ENCODE peak calls at places on chromosome X, in eight cellular contexts. K is neural progenitor cell, W is mucosa of descending colon, G is uterus, O is AG10803, L is AG09309, N is choroid plexus epithelial cell, B is PC-3. T is an unnamed sample.
A peak's percentile ranks its signal among the peaks of the same experiment; 100 is the strongest.

GRCh38 chrX:76920621-76921020 is 493.1 kb downstream of the MAGEE1 start:
- DNase-seq in N (no peak), K (no peak), G (no peak), O (no peak), L (no peak), B (no peak), W (no peak), T (no peak)

GRCh38 chrX:27815209-27815608 is 7.4 kb downstream of the MAGEB10 start:
- DNase-seq in B (peak; percentile 77), N (peak; percentile 21), K (no peak), W (no peak), G (no peak), L (no peak), O (no peak), T (peak; percentile 62)

GRCh38 chrX:46247456-46247855 is 297.8 kb downstream of the ZNF674 start:
- DNase-seq in L (no peak), O (no peak), K (no peak), W (no peak), B (no peak), N (no peak), G (no peak), T (no peak)

GRCh38 chrX:38154818-38155217 is 65.9 kb downstream of the SRPX start:
- DNase-seq in B (no peak), N (no peak), L (no peak), O (peak; percentile 31), W (no peak), K (no peak), G (no peak), T (peak; percentile 70)

GRCh38 chrX:109614951-109615350 is 10.0 kb downstream of the KCNE5 start:
- DNase-seq in K (no peak), N (no peak), L (no peak), O (no peak), G (no peak), B (no peak), W (no peak), T (no peak)

GRCh38 chrX:110532527-110532926 is 173.9 kb downstream of the RTL9 start:
- DNase-seq in K (no peak), O (no peak), B (no peak), W (no peak), L (no peak), N (no peak), G (no peak), T (no peak)

GRCh38 chrX:52262195-52262546 is 77.5 kb downstream of the MAGED4 start:
- DNase-seq in K (no peak), B (no peak), O (no peak), N (no peak), W (no peak), L (no peak), G (no peak), T (no peak)

GRCh38 chrX:130726661-130727060 is 176.3 kb downstream of the ENOX2 start:
- DNase-seq in B (peak; percentile 39), W (no peak), K (no peak), G (no peak), L (peak; percentile 58), O (peak; percentile 86), N (peak; percentile 63), T (peak; percentile 66)

GRCh38 chrX:54447461-54447860 is 7.3 kb downstream of the TSR2 start:
- DNase-seq in K (peak; percentile 6), W (no peak), O (peak; percentile 9), B (peak; percentile 20), G (no peak), L (no peak), N (peak; percentile 28), T (peak; percentile 4)

GRCh38 chrX:109856974-109857373 is 123.9 kb upstream of the ACSL4 start:
- DNase-seq in W (peak; percentile 12), B (peak; percentile 57), O (no peak), K (peak; percentile 42), G (no peak), N (peak; percentile 56), L (no peak), T (peak; percentile 62)

GRCh38 chrX:47366051-47366722 is 4.2 kb upstream of the ZNF157 start:
- DNase-seq in B (peak; percentile 43), W (peak; percentile 48), K (peak; percentile 79), L (no peak), N (peak; percentile 81), G (peak; percentile 68), O (peak; percentile 59), T (peak; percentile 61)

GRCh38 chrX:16786791-16787735 is 797 bp downstream of the TXLNG start:
- DNase-seq in W (no peak), G (peak; percentile 38), O (no peak), N (no peak), L (no peak), B (peak; percentile 35), K (peak; percentile 73), T (peak; percentile 32)

GRCh38 chrX:50200907-50201306 is at the start of gene AKAP4:
- DNase-seq in N (no peak), O (no peak), B (no peak), K (no peak), G (no peak), W (no peak), L (no peak), T (no peak)

GRCh38 chrX:50202539-50202938 is 1.7 kb upstream of the AKAP4 start:
- DNase-seq in K (no peak), L (no peak), O (no peak), N (peak; percentile 6), W (no peak), B (peak; percentile 60), G (no peak), T (no peak)

GRCh38 chrX:50206753-50207152 is 2.2 kb downstream of the CCNB3 start:
- DNase-seq in W (no peak), O (no peak), N (no peak), G (no peak), K (no peak), L (no peak), B (no peak), T (no peak)

DNA sequence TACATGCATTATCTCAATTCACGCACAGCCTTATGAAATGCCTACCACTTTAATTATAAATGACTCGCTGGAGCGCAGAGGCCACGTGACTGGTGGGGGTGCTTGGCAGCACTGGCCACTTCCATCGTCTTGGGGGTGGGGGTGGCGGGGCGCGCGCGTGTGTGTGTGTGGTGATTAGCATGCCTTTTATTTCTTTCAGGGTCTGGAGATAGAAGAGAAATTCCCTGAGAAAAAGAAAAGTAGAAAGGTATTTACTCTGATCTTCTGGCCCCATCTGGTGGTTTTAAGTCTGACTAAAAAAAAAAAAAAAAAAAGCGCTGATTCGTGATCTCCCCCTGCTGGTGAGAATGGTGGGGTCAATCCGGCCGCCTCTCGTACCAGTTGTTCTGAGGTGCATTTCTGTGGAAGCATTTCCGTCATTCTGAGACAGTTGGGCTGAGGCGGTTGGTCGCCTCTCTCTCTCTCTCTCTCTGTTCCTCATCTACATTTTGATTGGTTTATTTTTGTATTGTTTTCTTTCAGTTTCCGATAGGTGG is at the start of gene CCNB3:
- DNase-seq in B (peak; percentile 67), G (peak; percentile 59), K (peak; percentile 68), O (peak; percentile 68), L (peak; percentile 24), N (peak; percentile 85), W (peak; percentile 81), T (peak; percentile 75)
- TF ChIP-seq CTCF in B (peak; percentile 70), G (peak; percentile 37), K (peak; percentile 65), O (peak; percentile 68), L (peak; percentile 76), N (peak; percentile 73), W (peak; percentile 27), T (peak; percentile 66)

GRCh38 chrX:65745992-65746391 is 78.5 kb downstream of the MSN start:
- DNase-seq in N (peak; percentile 22), K (no peak), G (no peak), W (peak; percentile 43), O (no peak), B (peak; percentile 13), L (no peak), T (peak; percentile 7)
- TF ChIP-seq CTCF in N (peak; percentile 41), K (peak; percentile 41), G (no peak), W (no peak), O (no peak), B (peak; percentile 43), L (no peak), T (no peak)

DNA sequence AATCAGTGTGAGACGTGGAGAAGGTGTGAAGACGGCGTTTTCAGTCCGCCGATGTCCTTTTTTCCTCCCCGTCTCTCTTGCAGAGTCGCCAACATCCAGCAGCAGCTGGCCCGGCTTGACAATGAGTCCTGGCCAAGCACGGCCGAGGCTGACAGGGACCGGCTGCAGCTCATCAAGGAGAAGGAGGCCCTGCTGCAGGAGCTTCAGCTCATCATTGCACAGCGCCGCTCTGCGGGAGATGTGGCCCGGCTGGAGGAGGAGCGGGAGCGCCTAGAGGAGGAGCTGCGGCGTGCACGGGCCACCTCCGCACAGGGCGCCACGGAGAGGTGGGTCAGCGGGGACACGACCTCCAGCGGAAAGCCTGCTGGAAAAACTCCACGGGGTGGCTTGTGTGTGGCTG is 47.1 kb upstream of the CLCN4 start:
- DNase-seq in K (no peak), O (no peak), G (peak; percentile 76), N (no peak), L (no peak), B (no peak), W (peak; percentile 35), T (no peak)
- TF ChIP-seq CTCF in K (no peak), O (peak; percentile 19), G (no peak), N (no peak), L (no peak), B (no peak), W (no peak), T (no peak)

GRCh38 chrX:71912156-71912555 is 1.5 kb downstream of the NHSL2 start:
- DNase-seq in B (no peak), L (no peak), W (no peak), N (no peak), G (no peak), O (no peak), K (peak; percentile 4), T (no peak)

GRCh38 chrX:71909956-71910355 is 689 bp upstream of the NHSL2 start:
- DNase-seq in K (peak; percentile 76), G (peak; percentile 56), W (no peak), O (peak; percentile 4), L (no peak), B (no peak), N (peak; percentile 25), T (peak; percentile 11)

GRCh38 chrX:71911731-71912050 is 1.0 kb downstream of the NHSL2 start:
- DNase-seq in L (no peak), K (peak; percentile 74), O (no peak), G (peak; percentile 33), N (no peak), W (no peak), B (no peak), T (no peak)

GRCh38 chrX:71910526-71911022 is at the start of gene NHSL2:
- DNase-seq in L (no peak), O (peak; percentile 2), G (peak; percentile 34), N (no peak), B (no peak), K (peak; percentile 73), W (no peak), T (no peak)

DNA sequence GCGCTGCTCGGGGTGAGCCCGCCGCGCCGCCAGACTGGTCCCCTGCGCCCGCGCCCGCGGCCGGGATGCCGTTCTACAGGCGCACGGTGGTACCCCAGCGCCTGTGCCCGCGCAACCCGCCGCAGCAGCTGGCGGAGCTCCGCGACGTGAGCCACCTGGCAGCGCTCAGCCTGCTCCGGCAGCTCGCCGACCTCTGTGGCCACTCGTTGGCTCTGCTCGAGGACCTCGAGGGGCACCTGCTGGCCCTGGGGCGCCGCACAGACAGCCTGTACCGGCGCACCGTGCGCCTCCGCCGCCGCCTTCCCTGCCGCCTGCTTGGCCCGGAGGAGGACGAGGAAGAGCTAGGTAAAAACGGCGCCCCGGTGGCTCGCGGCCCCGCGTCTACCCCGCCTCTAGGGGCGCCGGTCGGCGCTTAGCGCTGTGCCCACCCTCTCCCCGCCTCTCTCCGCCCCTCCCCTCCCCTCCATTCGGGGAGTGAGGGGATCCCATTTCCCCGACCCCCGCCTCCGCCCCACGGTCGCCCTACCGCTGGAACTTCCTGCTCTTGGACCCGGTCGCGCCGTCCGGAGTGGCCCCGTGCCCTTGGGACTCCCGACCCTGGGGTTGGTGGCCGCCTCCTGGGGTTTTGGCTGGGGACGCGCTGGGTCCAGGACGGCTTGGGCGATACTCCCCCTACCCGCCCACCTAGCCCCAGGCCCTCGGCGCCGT is 532 bp downstream of the NHSL2 start:
- DNase-seq in B (no peak), O (no peak), W (no peak), L (no peak), G (peak; percentile 35), K (peak; percentile 83), N (no peak), T (no peak)
- TF ChIP-seq CTCF in B (peak; percentile 25), O (no peak), W (no peak), L (peak; percentile 43), G (no peak), K (peak; percentile 45), N (peak; percentile 29), T (peak; percentile 13)